ENCODE peak calls at places on chromosomes 5 and 9, in eight cellular contexts. T is PC-3, Y is HCT116, M is hepatocyte, A is SK-N-SH, P is GM23338, K is PC-9, O is OCI-LY7. E is an unnamed sample.
A peak's percentile ranks its signal among the peaks of the same experiment; 100 is the strongest.

GRCh38 chr5:51433052-51433710 is 49.9 kb downstream of the ISL1 start:
- DNase-seq in Y (peak; percentile 18), O (no peak), P (no peak), A (no peak), M (no peak), K (no peak), T (peak; percentile 65), E (no peak)

GRCh38 chr9:130939405-130939941 is 426 bp upstream of the FIBCD1 start:
- DNase-seq in K (peak; percentile 20), O (no peak), M (no peak), T (peak; percentile 17), A (peak; percentile 69), Y (no peak), P (peak; percentile 68), E (no peak)

GRCh38 chr5:91277093-91277626 is 106.0 kb downstream of the ARRDC3 start:
- DNase-seq in O (no peak), M (no peak), P (no peak), Y (no peak), K (no peak), A (no peak), T (no peak), E (no peak)

GRCh38 chr5:79151933-79152671 is 40.5 kb downstream of the BHMT start:
- DNase-seq in M (no peak), T (no peak), K (no peak), Y (no peak), P (peak; percentile 46), A (no peak), O (no peak), E (no peak)

GRCh38 chr9:133153227-133154096 is 10.3 kb downstream of the GBGT1 start:
- DNase-seq in P (no peak), T (no peak), O (no peak), K (no peak), Y (no peak), M (no peak), A (no peak), E (no peak)

GRCh38 chr5:57302164-57302563 is 128.3 kb downstream of the GPBP1 start:
- DNase-seq in K (peak; percentile 30), M (no peak), P (no peak), O (no peak), T (peak; percentile 86), Y (peak; percentile 93), A (no peak), E (peak; percentile 76)

GRCh38 chr5:57186194-57186593 is 12.3 kb downstream of the GPBP1 start:
- DNase-seq in A (no peak), K (no peak), T (no peak), P (no peak), Y (no peak), O (no peak), M (peak; percentile 12), E (no peak)

GRCh38 chr5:57316798-57317327 is 143.0 kb downstream of the GPBP1 start:
- DNase-seq in T (peak; percentile 62), Y (no peak), P (no peak), O (no peak), K (peak; percentile 43), M (peak; percentile 74), A (no peak), E (peak; percentile 19)

GRCh38 chr5:128196791-128197190 is 113.2 kb downstream of the SLC12A2 start:
- DNase-seq in K (no peak), M (peak; percentile 54), P (no peak), Y (no peak), T (no peak), A (no peak), O (no peak), E (no peak)

GRCh38 chr5:82387819-82388166 is 109.6 kb upstream of the RPS23 start:
- DNase-seq in T (no peak), O (no peak), Y (no peak), M (no peak), P (no peak), A (peak; percentile 12), K (no peak), E (no peak)

GRCh38 chr5:44536650-44537260 is 147.5 kb upstream of the FGF10 start:
- DNase-seq in M (peak; percentile 68), P (peak; percentile 79), T (peak; percentile 78), Y (peak; percentile 53), K (peak; percentile 41), O (peak; percentile 31), A (peak; percentile 35), E (peak; percentile 49)

GRCh38 chr9:81801190-81801589 is 111.8 kb upstream of the TLE1 start:
- DNase-seq in T (peak; percentile 4), O (no peak), K (peak; percentile 15), M (no peak), A (no peak), Y (no peak), P (no peak), E (no peak)

GRCh38 chr5:170720179-170720578 is 63.3 kb upstream of the GABRP start:
- DNase-seq in T (no peak), K (no peak), A (no peak), P (no peak), Y (no peak), M (no peak), O (no peak), E (no peak)

GRCh38 chr9:107706706-107707105 is 217.1 kb upstream of the KLF4 start:
- DNase-seq in P (no peak), T (no peak), M (no peak), K (no peak), A (no peak), O (no peak), Y (no peak), E (no peak)

GRCh38 chr5:124519396-124519795 is 227.0 kb downstream of the ZNF608 start:
- DNase-seq in M (peak; percentile 41), K (no peak), P (no peak), T (no peak), A (no peak), O (peak; percentile 41), Y (no peak), E (peak; percentile 45)

GRCh38 chr5:7869474-7870136 is 657 bp downstream of the MTRR start:
- DNase-seq in O (peak; percentile 32), A (peak; percentile 63), Y (no peak), T (peak; percentile 32), P (peak; percentile 19), M (peak; percentile 37), K (no peak), E (peak; percentile 74)

GRCh38 chr9:70049672-70050271 is 6.1 kb downstream of the MAMDC2 start:
- DNase-seq in A (no peak), T (no peak), K (peak; percentile 10), O (no peak), Y (no peak), P (no peak), M (peak; percentile 21), E (no peak)

GRCh38 chr9:99030082-99030481 is 74.8 kb upstream of the TGFBR1 start:
- DNase-seq in O (no peak), M (peak; percentile 30), A (no peak), Y (no peak), P (no peak), T (no peak), K (no peak), E (no peak)

GRCh38 chr9:101650096-101650495 is 55.3 kb upstream of the PPP3R2 start:
- DNase-seq in M (no peak), P (no peak), K (no peak), T (no peak), O (no peak), Y (no peak), A (no peak), E (peak; percentile 63)

DNA sequence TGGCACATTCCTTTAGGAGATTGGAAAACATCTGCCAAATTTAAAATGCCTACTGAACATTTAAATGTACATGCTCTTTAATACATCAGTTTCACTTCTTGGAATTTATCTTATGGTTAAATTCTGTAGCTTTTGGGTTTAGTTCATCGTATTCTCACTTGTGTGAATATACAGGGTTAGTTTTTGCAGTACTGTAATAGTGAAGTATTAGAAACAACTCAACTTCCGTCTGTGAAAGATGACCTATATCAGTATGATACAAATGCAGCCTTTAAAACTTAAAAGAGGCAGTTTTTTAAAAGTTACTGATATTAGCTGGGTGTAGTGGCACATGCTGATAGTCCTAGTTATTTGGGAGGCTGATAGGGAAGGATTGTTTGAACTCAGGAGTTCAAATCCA is 57.2 kb downstream of the CDC42SE2 start:
- DNase-seq in T (no peak), Y (no peak), K (no peak), A (no peak), O (no peak), P (no peak), M (no peak), E (no peak)
- TF ChIP-seq CTCF in T (no peak), Y (no peak), K (no peak), A (no peak), O (no peak), P (no peak), M (no peak), E (no peak)

DNA sequence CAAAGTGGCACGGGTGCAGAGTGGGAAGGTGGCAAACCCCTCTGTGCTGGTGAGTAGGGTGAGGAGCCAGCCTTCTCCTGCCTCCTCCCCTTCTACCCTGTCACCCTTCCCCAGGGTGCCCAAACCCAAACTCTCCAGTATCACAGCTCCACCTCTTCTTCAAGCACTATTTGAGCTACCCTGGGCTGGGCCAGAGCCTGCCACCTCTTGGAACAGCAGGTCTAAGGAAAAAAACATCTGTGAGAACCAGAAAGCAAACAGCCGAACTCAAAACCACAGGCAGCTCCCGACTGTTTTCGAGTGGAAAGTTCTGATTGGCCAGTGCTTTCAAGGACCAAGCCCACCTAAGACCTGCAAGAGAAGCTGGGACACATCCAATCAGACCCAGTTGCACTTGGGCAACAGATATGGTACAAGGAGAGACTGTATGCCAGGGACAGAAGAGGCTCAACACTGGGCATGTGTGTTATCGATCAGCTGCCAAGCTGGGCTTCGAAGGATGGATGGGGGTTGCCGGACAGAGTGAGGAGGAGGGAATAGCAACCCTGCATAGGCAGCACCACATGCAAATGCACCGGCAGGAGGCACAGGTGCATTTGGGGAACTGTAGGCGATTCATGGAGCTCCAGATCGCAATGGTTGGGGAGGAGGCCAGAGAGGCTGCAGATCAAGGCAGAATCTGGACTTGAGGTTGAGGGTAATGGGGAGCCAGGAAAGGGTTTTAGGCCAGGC is 19.7 kb downstream of the ACSL6 start:
- DNase-seq in T (no peak), K (no peak), P (peak; percentile 11), M (no peak), A (no peak), Y (no peak), O (no peak), E (no peak)
- H3K4me1 ChIP-seq in T (no peaks in the 10 kb centered on the region), K (peaks cover 3% of the 10 kb centered on the region), P (peaks cover 6% of the 10 kb centered on the region), M (peaks cover 3% of the 10 kb centered on the region), A (no peaks in the 10 kb centered on the region), Y (no peaks in the 10 kb centered on the region), O (no peaks in the 10 kb centered on the region), E (no peaks in the 10 kb centered on the region)

GRCh38 chr9:134548185-134548584 is 93.4 kb upstream of the COL5A1 start:
- DNase-seq in M (no peak), A (no peak), P (no peak), Y (no peak), O (no peak), K (no peak), T (no peak), E (no peak)
- H3K9me2 ChIP-seq in M (no peaks in the 10 kb centered on the region), A (no peaks in the 10 kb centered on the region), P (no peaks in the 10 kb centered on the region), Y (no peaks in the 10 kb centered on the region), O (no peaks in the 10 kb centered on the region), K (no peaks in the 10 kb centered on the region), T (no peaks in the 10 kb centered on the region), E (no peaks in the 10 kb centered on the region)

GRCh38 chr9:23438299-23438907 is 387.6 kb downstream of the ELAVL2 start:
- DNase-seq in O (no peak), T (no peak), M (peak; percentile 52), Y (no peak), P (no peak), A (no peak), K (no peak), E (no peak)
- TF ChIP-seq CTCF in O (no peak), T (no peak), M (no peak), Y (no peak), P (no peak), A (no peak), K (no peak), E (no peak)

E was measured in MM.1S.